ENCODE peak calls at places on chromosome 12, in nine cellular contexts. N is fibroblast of lung, Y is GM13976, S is ascending aorta, D is heart left ventricle, U is uterus, L is neural progenitor cell, A is cardiac fibroblast, K is breast epithelium. T is an unnamed sample.

GRCh38 chr12:55631056-55631455 is 5.6 kb upstream of the OR10P1 start:
- DNase-seq in N (no peak), Y (no peak), S (no peak), D (no peak), U (no peak), L (no peak), A (no peak), K (no peak), T (no peak)

GRCh38 chr12:15788266-15789214 is 648 bp downstream of the EPS8 start:
- DNase-seq in N (peak; percentile 61), Y (peak; percentile 34), S (no peak), D (peak; percentile 27), U (peak; percentile 62), L (peak; percentile 59), A (peak; percentile 74), K (peak; percentile 46), T (no peak)

GRCh38 chr12:121295123-121295745 is 1.3 kb downstream of the CAMKK2 start:
- DNase-seq in N (no peak), Y (no peak), S (peak; percentile 54), D (no peak), U (no peak), L (peak; percentile 59), A (no peak), K (no peak), T (no peak)

GRCh38 chr12:14545144-14546124 is 22.2 kb downstream of the PLBD1 start:
- DNase-seq in N (no peak), Y (no peak), S (no peak), D (no peak), U (no peak), L (no peak), A (no peak), K (no peak), T (no peak)

GRCh38 chr12:131621701-131622421 is 89.0 kb upstream of the SFSWAP start:
- DNase-seq in N (no peak), Y (no peak), S (no peak), D (no peak), U (no peak), L (peak; percentile 57), A (no peak), K (no peak), T (no peak)

GRCh38 chr12:105433804-105434203 is 103.3 kb downstream of the C12orf75 start:
- DNase-seq in N (no peak), Y (no peak), S (no peak), D (no peak), U (no peak), L (no peak), A (peak; percentile 97), K (no peak), T (no peak)

GRCh38 chr12:39574378-39574777 is 45.2 kb downstream of the ABCD2 start:
- DNase-seq in N (no peak), Y (no peak), S (no peak), D (no peak), U (no peak), L (peak; percentile 54), A (no peak), K (no peak), T (no peak)

GRCh38 chr12:122026706-122027328 is 5.1 kb downstream of the BCL7A start:
- DNase-seq in N (no peak), Y (peak; percentile 24), S (no peak), D (no peak), U (no peak), L (no peak), A (no peak), K (no peak), T (no peak)

GRCh38 chr12:105347486-105347885 is 17.0 kb downstream of the C12orf75 start:
- DNase-seq in N (no peak), Y (no peak), S (no peak), D (no peak), U (no peak), L (peak; percentile 53), A (no peak), K (no peak), T (no peak)

GRCh38 chr12:41264281-41264680 is 76.2 kb downstream of the PDZRN4 start:
- DNase-seq in N (peak; percentile 3), Y (peak; percentile 14), S (no peak), D (no peak), U (no peak), L (no peak), A (peak; percentile 22), K (no peak), T (no peak)

GRCh38 chr12:50099302-50100008 is 4.4 kb upstream of the GPD1 start:
- DNase-seq in N (peak; percentile 51), Y (no peak), S (no peak), D (no peak), U (no peak), L (no peak), A (peak; percentile 56), K (no peak), T (no peak)

GRCh38 chr12:124438415-124439056 is 128.9 kb downstream of the NCOR2 start:
- DNase-seq in N (no peak), Y (no peak), S (no peak), D (no peak), U (no peak), L (peak; percentile 52), A (no peak), K (no peak), T (no peak)

DNA sequence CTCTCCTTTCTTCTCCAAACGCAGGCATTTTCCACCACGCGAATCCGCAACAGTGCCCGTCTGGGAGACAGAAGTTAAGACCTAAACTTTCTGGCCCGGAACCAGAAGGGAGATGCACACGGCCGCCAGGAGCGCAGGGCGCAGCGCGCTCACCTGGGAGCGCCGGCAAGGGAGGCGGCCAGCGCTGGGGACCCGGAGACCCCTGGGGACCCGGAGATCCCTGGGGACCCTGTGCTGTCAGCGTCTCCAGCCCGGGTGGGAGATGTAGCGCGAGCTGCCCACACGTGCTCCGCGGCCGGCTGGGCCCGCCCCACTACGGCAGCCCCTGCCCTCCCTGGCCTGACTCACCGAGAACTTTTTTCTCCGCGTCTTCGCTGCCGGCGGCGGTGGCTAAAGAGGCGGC is 620 bp downstream of the YBX3 start:
- DNase-seq in N (peak; percentile 59), Y (peak; percentile 72), S (peak; percentile 83), D (peak; percentile 39), U (peak; percentile 55), L (peak; percentile 59), A (peak; percentile 71), K (peak; percentile 40), T (no peak)
- TF ChIP-seq CTCF in N (no peak), Y (no peak), S (peak; percentile 16), D (peak; percentile 16), U (peak; percentile 24), L (peak; percentile 28), A (no peak), K (peak; percentile 30), T (no peak)

GRCh38 chr12:48071808-48072207 is 34.1 kb downstream of the SENP1 start:
- DNase-seq in N (no peak), Y (no peak), S (no peak), D (no peak), U (no peak), L (no peak), A (no peak), K (no peak), T (no peak)

GRCh38 chr12:48077111-48077510 is 28.8 kb downstream of the SENP1 start:
- DNase-seq in N (no peak), Y (no peak), S (no peak), D (no peak), U (no peak), L (no peak), A (no peak), K (no peak), T (no peak)

GRCh38 chr12:48075833-48076232 is 30.0 kb downstream of the SENP1 start:
- DNase-seq in N (no peak), Y (no peak), S (no peak), D (no peak), U (no peak), L (no peak), A (no peak), K (no peak), T (no peak)

GRCh38 chr12:48072266-48072665 is 33.6 kb downstream of the SENP1 start:
- DNase-seq in N (no peak), Y (no peak), S (no peak), D (no peak), U (no peak), L (no peak), A (no peak), K (no peak), T (no peak)

DNA sequence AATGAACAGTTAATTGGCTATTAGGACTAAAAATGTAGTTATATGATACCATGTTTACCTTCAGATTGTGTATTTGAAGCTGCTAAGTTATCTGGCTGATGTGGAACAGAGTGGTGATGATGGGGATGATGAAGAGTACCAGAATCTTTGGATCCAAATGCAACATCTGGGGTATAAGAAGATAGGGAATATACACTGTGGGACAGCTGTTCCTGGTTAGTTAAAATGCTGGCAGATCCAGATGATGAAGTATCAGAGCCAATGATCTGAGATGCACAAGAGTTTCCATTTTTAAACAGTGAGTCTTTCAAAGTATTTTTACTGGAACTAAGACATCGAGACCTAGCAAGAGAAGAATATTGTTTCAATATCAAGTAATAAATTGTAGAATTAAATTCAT is 31.6 kb downstream of the SENP1 start:
- DNase-seq in N (no peak), Y (no peak), S (no peak), D (no peak), U (no peak), L (no peak), A (no peak), K (no peak), T (no peak)
- TF ChIP-seq CTCF in N (no peak), Y (no peak), S (no peak), D (no peak), U (no peak), L (no peak), A (no peak), K (no peak), T (no peak)

GRCh38 chr12:24776856-24777255 is 172.0 kb downstream of the BCAT1 start:
- DNase-seq in N (peak; percentile 20), Y (no peak), S (no peak), D (no peak), U (no peak), L (no peak), A (peak; percentile 49), K (no peak), T (no peak)

GRCh38 chr12:24777359-24777758 is 171.5 kb downstream of the BCAT1 start:
- DNase-seq in N (no peak), Y (no peak), S (no peak), D (no peak), U (no peak), L (no peak), A (no peak), K (no peak), T (no peak)

GRCh38 chr12:24778486-24779304 is 170.2 kb downstream of the BCAT1 start:
- DNase-seq in N (peak; percentile 80), Y (peak; percentile 30), S (no peak), D (no peak), U (no peak), L (peak; percentile 68), A (peak; percentile 80), K (no peak), T (no peak)

DNA sequence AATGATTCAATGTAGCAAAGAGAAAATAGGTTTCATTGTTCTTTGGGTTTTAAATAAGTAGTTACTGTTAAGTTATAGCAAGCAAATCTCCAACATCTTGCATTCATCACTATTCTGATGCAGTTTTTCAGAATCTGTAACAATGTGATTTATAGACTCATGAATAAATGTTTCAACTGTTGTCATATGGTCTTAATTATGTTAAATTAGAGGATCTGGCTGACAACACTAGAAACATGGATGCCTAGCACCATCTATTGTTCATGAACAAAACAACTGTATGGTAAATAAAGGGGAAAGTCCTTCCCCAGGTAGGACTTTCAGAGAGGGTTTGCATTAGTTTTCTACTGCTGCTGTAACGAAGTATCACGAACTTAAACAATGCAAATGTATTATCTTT is 167.9 kb downstream of the BCAT1 start:
- DNase-seq in N (peak; percentile 45), Y (no peak), S (no peak), D (no peak), U (no peak), L (peak; percentile 8), A (peak; percentile 50), K (no peak), T (no peak)
- TF ChIP-seq CTCF in N (no peak), Y (peak; percentile 11), S (no peak), D (no peak), U (peak; percentile 18), L (peak; percentile 54), A (no peak), K (no peak), T (no peak)

GRCh38 chr12:5433081-5433839 is 1.4 kb downstream of the NTF3 start:
- DNase-seq in N (no peak), Y (no peak), S (no peak), D (no peak), U (no peak), L (peak; percentile 65), A (no peak), K (no peak), T (no peak)
- TF ChIP-seq CTCF in N (no peak), Y (no peak), S (no peak), D (no peak), U (no peak), L (no peak), A (no peak), K (no peak), T (no peak)